ENCODE peak calls at places on chromosomes 5 and 9, in seven cellular contexts. R is amniotic epithelial cell; I is activated CD4-positive, alpha-beta T cell treated with anti-CD3 and anti-CD28 coated beads, Interleukin-2, amount 50 U/mL, for 48 hours; X is HT1080; C is ACHN; F is stimulated activated CD4-positive, alpha-beta T cell treated with anti-CD3 and anti-CD28 coated beads, Interleukin-1b, Interleukin-23, amount 100 ng/mL, for 24 hours; H is epithelial cell of esophagus. T is an unnamed sample.
A peak's percentile ranks its signal among the peaks of the same experiment; 100 is the strongest.

GRCh38 chr9:556199-556598 is 285.3 kb upstream of the DMRT1 start:
- DNase-seq in R (no peak), I (no peak), X (no peak), C (no peak), F (no peak), H (peak; percentile 39), T (no peak)

GRCh38 chr5:181058786-181059296 is 18.8 kb downstream of the BTNL9 start:
- DNase-seq in R (no peak), I (no peak), X (no peak), C (no peak), F (no peak), H (no peak), T (no peak)

GRCh38 chr5:23820764-23821471 is 313.5 kb downstream of the PRDM9 start:
- DNase-seq in R (no peak), I (no peak), X (peak; percentile 75), C (peak; percentile 55), F (no peak), H (peak; percentile 71), T (peak; percentile 70)

GRCh38 chr9:15310448-15310847 is 3.4 kb upstream of the TTC39B start:
- DNase-seq in R (no peak), I (no peak), X (no peak), C (no peak), F (no peak), H (no peak), T (no peak)

GRCh38 chr9:10052181-10052580 is 560.6 kb downstream of the PTPRD start:
- DNase-seq in R (no peak), I (no peak), X (no peak), C (no peak), F (no peak), H (no peak), T (no peak)

GRCh38 chr5:38113456-38113855 is 144.9 kb upstream of the EGFLAM start:
- DNase-seq in R (no peak), I (no peak), X (no peak), C (no peak), F (no peak), H (no peak), T (no peak)

GRCh38 chr9:110626109-110626829 is 42.3 kb upstream of the MUSK start:
- DNase-seq in R (peak; percentile 96), I (peak; percentile 28), X (peak; percentile 25), C (no peak), F (no peak), H (peak; percentile 47), T (no peak)

GRCh38 chr9:34072868-34073590 is 24.3 kb upstream of the UBAP2 start:
- DNase-seq in R (peak; percentile 85), I (no peak), X (peak; percentile 64), C (peak; percentile 64), F (no peak), H (peak; percentile 96), T (no peak)

GRCh38 chr5:78959767-78960166 is 25.3 kb downstream of the ARSB start:
- DNase-seq in R (no peak), I (no peak), X (no peak), C (no peak), F (no peak), H (no peak), T (no peak)

GRCh38 chr5:139670369-139671095 is 22.4 kb downstream of the CXXC5 start:
- DNase-seq in R (peak; percentile 33), I (no peak), X (no peak), C (no peak), F (no peak), H (peak; percentile 31), T (peak; percentile 70)

GRCh38 chr9:77588319-77588937 is 59.7 kb downstream of the GNA14 start:
- DNase-seq in R (peak; percentile 87), I (no peak), X (peak; percentile 89), C (peak; percentile 37), F (no peak), H (peak; percentile 78), T (no peak)

GRCh38 chr9:137245450-137246421 is 4.6 kb downstream of the TUBB4B start:
- DNase-seq in R (no peak), I (no peak), X (no peak), C (no peak), F (no peak), H (no peak), T (peak; percentile 84)

GRCh38 chr5:61969347-61969746 is 336.7 kb upstream of the KIF2A start:
- DNase-seq in R (no peak), I (no peak), X (peak; percentile 60), C (no peak), F (no peak), H (peak; percentile 73), T (no peak)

GRCh38 chr9:105037139-105037538 is 109.2 kb upstream of the ABCA1 start:
- DNase-seq in R (no peak), I (no peak), X (no peak), C (no peak), F (no peak), H (no peak), T (no peak)

GRCh38 chr5:112475747-112476435 is 56.8 kb upstream of the EPB41L4A start:
- DNase-seq in R (no peak), I (no peak), X (peak; percentile 36), C (no peak), F (no peak), H (peak; percentile 63), T (peak; percentile 2)

GRCh38 chr5:82313016-82313415 is 34.9 kb upstream of the RPS23 start:
- DNase-seq in R (peak; percentile 32), I (no peak), X (no peak), C (no peak), F (no peak), H (no peak), T (no peak)

GRCh38 chr9:14531424-14532269 is 161.6 kb downstream of the ZDHHC21 start:
- DNase-seq in R (no peak), I (no peak), X (no peak), C (no peak), F (no peak), H (no peak), T (no peak)

GRCh38 chr9:127654619-127655018 is 42.5 kb downstream of the STXBP1 start:
- DNase-seq in R (peak; percentile 37), I (no peak), X (no peak), C (no peak), F (no peak), H (no peak), T (no peak)

GRCh38 chr5:149581192-149581861 is at the start of gene ARHGEF37:
- DNase-seq in R (peak; percentile 45), I (peak; percentile 69), X (no peak), C (peak; percentile 45), F (peak; percentile 12), H (peak; percentile 72), T (peak; percentile 85)

GRCh38 chr5:145681686-145682085 is 153.5 kb downstream of the PRELID2 start:
- DNase-seq in R (peak; percentile 78), I (peak; percentile 32), X (peak; percentile 66), C (peak; percentile 79), F (no peak), H (peak; percentile 83), T (peak; percentile 57)

GRCh38 chr9:99827244-99827643 is 5.6 kb downstream of the NR4A3 start:
- DNase-seq in R (no peak), I (no peak), X (no peak), C (no peak), F (no peak), H (no peak), T (no peak)

T was measured in NCI-H1417.